ENCODE peak calls at places on chromosomes 12 and 14, in four cellular contexts. N is right lobe of liver, Q is suprapubic skin, A is body of pancreas. P is an unnamed sample.

GRCh38 chr14:92254786-92255185 is 68.2 kb upstream of the SLC24A4 start:
- DNase-seq in N (no peak), Q (no peak), A (peak; percentile 17), P (no peak)

GRCh38 chr14:55913324-55914035 is 204.7 kb upstream of the PELI2 start:
- DNase-seq in N (no peak), Q (no peak), A (no peak), P (peak; percentile 48)

GRCh38 chr14:100900837-100901390 is 2.6 kb downstream of the RTL1 start:
- DNase-seq in N (no peak), Q (peak; percentile 55), A (peak; percentile 67), P (no peak)

GRCh38 chr14:90454041-90455000 is 57.5 kb downstream of the CALM1 start:
- DNase-seq in N (peak; percentile 70), Q (no peak), A (peak; percentile 91), P (no peak)

GRCh38 chr12:67578976-67579661 is 69.4 kb upstream of the DYRK2 start:
- DNase-seq in N (no peak), Q (no peak), A (no peak), P (no peak)

GRCh38 chr14:37579250-37579649 is 15.8 kb downstream of the FOXA1 start:
- DNase-seq in N (no peak), Q (no peak), A (no peak), P (no peak)

GRCh38 chr14:43651185-43651787 is 855.8 kb downstream of the FSCB start:
- DNase-seq in N (no peak), Q (no peak), A (no peak), P (no peak)

GRCh38 chr14:78164226-78164853 is 5.8 kb upstream of the NRXN3 start:
- DNase-seq in N (peak; percentile 50), Q (no peak), A (peak; percentile 38), P (no peak)

GRCh38 chr12:111270773-111271172 is 98.1 kb downstream of the PHETA1 start:
- DNase-seq in N (no peak), Q (no peak), A (no peak), P (no peak)

GRCh38 chr14:89926709-89927108 is 27.8 kb downstream of the EFCAB11 start:
- DNase-seq in N (no peak), Q (no peak), A (no peak), P (no peak)

GRCh38 chr12:6695313-6696045 is 5.1 kb downstream of the PIANP start:
- DNase-seq in N (no peak), Q (no peak), A (no peak), P (no peak)

GRCh38 chr12:6080149-6081045 is 44.1 kb downstream of the VWF start:
- DNase-seq in N (no peak), Q (no peak), A (no peak), P (no peak)

GRCh38 chr12:48977290-48978281 is 536 bp upstream of the WNT1 start:
- DNase-seq in N (no peak), Q (peak; percentile 83), A (peak; percentile 62), P (no peak)

GRCh38 chr12:117098361-117099217 is 627 bp downstream of the TESC start:
- DNase-seq in N (no peak), Q (peak; percentile 52), A (peak; percentile 91), P (no peak)

GRCh38 chr12:58034712-58035111 is 93.3 kb downstream of the ATP23 start:
- DNase-seq in N (no peak), Q (no peak), A (no peak), P (no peak)

GRCh38 chr14:103136388-103137271 is 13.4 kb downstream of the TNFAIP2 start:
- DNase-seq in N (no peak), Q (no peak), A (no peak), P (peak; percentile 67)

GRCh38 chr12:72295101-72295500 is 22.9 kb downstream of the TRHDE start:
- DNase-seq in N (no peak), Q (no peak), A (no peak), P (no peak)

GRCh38 chr12:46710125-46710743 is 115.6 kb downstream of the SLC38A4 start:
- DNase-seq in N (no peak), Q (no peak), A (no peak), P (no peak)

GRCh38 chr14:105171004-105171673 is 2.6 kb upstream of the JAG2 start:
- DNase-seq in N (no peak), Q (no peak), A (peak; percentile 66), P (peak; percentile 71)

GRCh38 chr12:112677050-112677765 is 114.3 kb upstream of the RPH3A start:
- DNase-seq in N (no peak), Q (no peak), A (no peak), P (no peak)

GRCh38 chr14:22556021-22556989 is 32.7 kb downstream of the DAD1 start:
- DNase-seq in N (peak; percentile 55), Q (peak; percentile 84), A (peak; percentile 36), P (peak; percentile 36)

GRCh38 chr14:56143025-56143424 is 24.8 kb downstream of the PELI2 start:
- DNase-seq in N (no peak), Q (no peak), A (no peak), P (no peak)

GRCh38 chr12:29717540-29718100 is 66.1 kb downstream of the TMTC1 start:
- DNase-seq in N (no peak), Q (no peak), A (no peak), P (no peak)

GRCh38 chr14:96225745-96226151 is 21.1 kb downstream of the BDKRB2 start:
- DNase-seq in N (no peak), Q (peak; percentile 84), A (peak; percentile 17), P (no peak)

GRCh38 chr12:70692681-70693288 is 55.6 kb upstream of the PTPRB start:
- DNase-seq in N (no peak), Q (no peak), A (no peak), P (no peak)

GRCh38 chr12:109958374-109958773 is 37.8 kb downstream of the GIT2 start:
- DNase-seq in N (no peak), Q (no peak), A (no peak), P (no peak)

GRCh38 chr12:41497362-41497761 is 309.2 kb downstream of the PDZRN4 start:
- DNase-seq in N (no peak), Q (no peak), A (no peak), P (no peak)

GRCh38 chr14:30559638-30560071 is 697 bp downstream of the G2E3 start:
- DNase-seq in N (no peak), Q (no peak), A (no peak), P (no peak)

GRCh38 chr12:128789356-128789929 is 34.3 kb downstream of the SLC15A4 start:
- DNase-seq in N (no peak), Q (no peak), A (no peak), P (no peak)

GRCh38 chr14:21308479-21309237 is 28.8 kb downstream of the RPGRIP1 start:
- DNase-seq in N (peak; percentile 93), Q (peak; percentile 80), A (peak; percentile 93), P (peak; percentile 72)

GRCh38 chr12:81378601-81379000 is 300.7 kb downstream of the ACSS3 start:
- DNase-seq in N (no peak), Q (no peak), A (no peak), P (no peak)

GRCh38 chr12:25884024-25884919 is 74.2 kb upstream of the RASSF8 start:
- DNase-seq in N (no peak), Q (no peak), A (no peak), P (no peak)

GRCh38 chr12:74152370-74152769 is 385.3 kb upstream of the ATXN7L3B start:
- DNase-seq in N (no peak), Q (no peak), A (no peak), P (no peak)

GRCh38 chr12:42725839-42726238 is 136.3 kb upstream of the PRICKLE1 start:
- DNase-seq in N (no peak), Q (no peak), A (no peak), P (no peak)

GRCh38 chr14:42378274-42378673 is 771.6 kb downstream of the LRFN5 start:
- DNase-seq in N (no peak), Q (no peak), A (no peak), P (no peak)
- TF ChIP-seq CTCF in N (no peak), Q (no peak), A (no peak), P (no peak)

DNA sequence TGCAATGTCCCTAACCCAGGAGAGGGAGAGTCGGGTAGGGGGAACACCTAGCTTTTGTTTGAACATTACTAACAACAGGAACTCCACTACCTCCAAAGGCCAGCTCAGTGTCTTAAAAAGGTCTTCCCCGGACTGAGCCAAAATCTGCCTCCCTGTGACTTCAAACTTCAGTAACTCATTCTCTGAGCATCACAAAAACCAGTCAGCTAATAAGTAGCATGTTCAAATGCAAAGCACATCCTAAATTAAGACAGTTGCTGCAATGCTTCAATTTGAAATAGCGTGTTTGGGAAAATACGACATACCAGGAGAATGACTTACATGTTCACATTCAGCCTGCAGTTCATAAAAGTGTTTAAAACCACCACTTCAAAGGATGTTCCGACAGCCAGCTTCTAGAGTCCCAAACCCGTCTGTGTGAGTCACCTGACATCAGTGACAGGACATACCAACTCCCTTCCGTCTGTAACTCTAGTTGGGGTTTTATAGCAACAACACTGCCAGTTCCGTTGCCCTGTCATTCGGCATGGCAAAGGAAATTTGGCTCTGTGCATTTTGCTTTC is 13.0 kb downstream of the ZFP36L1 start:
- DNase-seq in N (peak; percentile 38), Q (peak; percentile 48), A (peak; percentile 9), P (peak; percentile 71)
- TF ChIP-seq POLR2A in N (no peak), Q (no peak), A (no peak), P (peak; percentile 25)

GRCh38 chr12:94239332-94239731 is 91.0 kb downstream of the PLXNC1 start:
- DNase-seq in N (no peak), Q (no peak), A (no peak), P (no peak)
- H3K27ac ChIP-seq in N (no peak overlapping the region), Q (no peak overlapping the region), A (no peak overlapping the region), P (no peak overlapping the region)

GRCh38 chr12:125070117-125070516 is 4.9 kb downstream of the AACS start:
- DNase-seq in N (no peak), Q (no peak), A (no peak), P (no peak)
- TF ChIP-seq CTCF in N (no peak), Q (no peak), A (no peak), P (no peak)

P was measured in gastrocnemius medialis.